ENCODE peak calls at places on chromosomes 4 and X, in seven cellular contexts. V is AG04450, P is fibroblast of lung, T is right lobe of liver, W is NT2/D1, L is adrenal gland, G is HCT116. Y is an unnamed sample.

GRCh38 chr4:48665555-48666186 is 114.4 kb downstream of the FRYL start:
- DNase-seq in V (no peak), P (peak), T (no peak), W (no peak), L (no peak), G (peak), Y (no peak)

GRCh38 chrX:24204331-24204730 is 54.8 kb downstream of the ZFX start:
- DNase-seq in V (no peak), P (peak), T (no peak), W (no peak), L (no peak), G (no peak), Y (no peak)

GRCh38 chr4:133095591-133095990 is 53.5 kb upstream of the PCDH10 start:
- DNase-seq in V (no peak), P (peak), T (no peak), W (no peak), L (no peak), G (no peak), Y (no peak)

GRCh38 chr4:25913851-25914669 is at the start of gene SMIM20:
- DNase-seq in V (peak), P (peak), T (peak), W (peak), L (peak), G (peak), Y (peak)

GRCh38 chrX:23908219-23909003 is 605 bp downstream of the CXorf58 start:
- DNase-seq in V (no peak), P (no peak), T (no peak), W (no peak), L (no peak), G (no peak), Y (peak)

GRCh38 chr4:121140712-121141111 is 23.4 kb downstream of the TNIP3 start:
- DNase-seq in V (no peak), P (peak), T (no peak), W (no peak), L (no peak), G (no peak), Y (no peak)

GRCh38 chr4:136810626-136811025 is 721.7 kb downstream of the PCDH18 start:
- DNase-seq in V (no peak), P (peak), T (no peak), W (no peak), L (no peak), G (no peak), Y (no peak)

GRCh38 chr4:140609548-140610425 is 41.0 kb upstream of the UCP1 start:
- DNase-seq in V (peak), P (peak), T (no peak), W (no peak), L (no peak), G (peak), Y (peak)

GRCh38 chr4:79227896-79228295 is 98.0 kb downstream of the NAA11 start:
- DNase-seq in V (no peak), P (no peak), T (no peak), W (no peak), L (no peak), G (no peak), Y (no peak)

GRCh38 chr4:72076562-72076961 is 44.8 kb downstream of the NPFFR2 start:
- DNase-seq in V (no peak), P (peak), T (no peak), W (no peak), L (no peak), G (no peak), Y (no peak)

GRCh38 chrX:9907645-9908387 is 59.3 kb upstream of the CLDN34 start:
- DNase-seq in V (peak), P (peak), T (no peak), W (no peak), L (no peak), G (no peak), Y (no peak)

GRCh38 chr4:168811207-168811606 is 198.8 kb downstream of the CBR4 start:
- DNase-seq in V (no peak), P (peak), T (no peak), W (no peak), L (no peak), G (no peak), Y (no peak)

GRCh38 chr4:123127218-123127617 is 204.8 kb upstream of the NUDT6 start:
- DNase-seq in V (no peak), P (peak), T (no peak), W (no peak), L (no peak), G (no peak), Y (no peak)

GRCh38 chr4:81786063-81786763 is 314.5 kb upstream of the RASGEF1B start:
- DNase-seq in V (no peak), P (no peak), T (no peak), W (no peak), L (peak), G (no peak), Y (no peak)

GRCh38 chrX:40176256-40176978 is 78.7 kb upstream of the BCOR start:
- DNase-seq in V (no peak), P (peak), T (peak), W (no peak), L (peak), G (no peak), Y (peak)

GRCh38 chr4:42646013-42646784 is 10.7 kb downstream of the ATP8A1 start:
- DNase-seq in V (no peak), P (no peak), T (no peak), W (no peak), L (peak), G (no peak), Y (no peak)

GRCh38 chrX:152641996-152642395 is 4.3 kb downstream of the GABRQ start:
- DNase-seq in V (no peak), P (no peak), T (no peak), W (no peak), L (no peak), G (no peak), Y (peak)

GRCh38 chr4:145278341-145279121 is 98.1 kb upstream of the OTUD4 start:
- DNase-seq in V (no peak), P (peak), T (no peak), W (no peak), L (no peak), G (no peak), Y (no peak)

GRCh38 chrX:35015627-35016026 is 73.0 kb downstream of the FAM47B start:
- DNase-seq in V (no peak), P (no peak), T (no peak), W (no peak), L (no peak), G (no peak), Y (no peak)

GRCh38 chrX:41259516-41259915 is 74.4 kb upstream of the DDX3X start:
- DNase-seq in V (no peak), P (peak), T (no peak), W (no peak), L (no peak), G (no peak), Y (no peak)

GRCh38 chr4:166421556-166422156 is 548.6 kb downstream of the TLL1 start:
- DNase-seq in V (no peak), P (peak), T (no peak), W (no peak), L (no peak), G (no peak), Y (no peak)

GRCh38 chr4:19455850-19456602 is 795.7 kb upstream of the SLIT2 start:
- DNase-seq in V (no peak), P (no peak), T (no peak), W (no peak), L (no peak), G (peak), Y (no peak)

GRCh38 chr4:2074588-2074987 is 15.5 kb downstream of the NAT8L start:
- DNase-seq in V (no peak), P (no peak), T (no peak), W (no peak), L (no peak), G (no peak), Y (no peak)

GRCh38 chrX:44828008-44828605 is 15.7 kb upstream of the DUSP21 start:
- DNase-seq in V (peak), P (peak), T (no peak), W (no peak), L (peak), G (peak), Y (no peak)

GRCh38 chr4:105894570-105895323 is 524 bp upstream of the NPNT start:
- DNase-seq in V (no peak), P (peak), T (no peak), W (no peak), L (no peak), G (peak), Y (no peak)

GRCh38 chr4:165493359-165493758 is 114.6 kb downstream of the CPE start:
- DNase-seq in V (no peak), P (peak), T (peak), W (peak), L (peak), G (peak), Y (peak)

GRCh38 chr4:109207060-109207459 is 95.4 kb downstream of the COL25A1 start:
- DNase-seq in V (peak), P (peak), T (no peak), W (no peak), L (no peak), G (no peak), Y (no peak)

GRCh38 chrX:9227276-9227675 is 193.3 kb upstream of the FAM9B start:
- DNase-seq in V (no peak), P (peak), T (no peak), W (no peak), L (no peak), G (no peak), Y (no peak)

GRCh38 chr4:52368895-52369294 is 290.2 kb downstream of the USP46 start:
- DNase-seq in V (no peak), P (no peak), T (no peak), W (no peak), L (no peak), G (no peak), Y (peak)

GRCh38 chr4:74262522-74262921 is 45.7 kb upstream of the EPGN start:
- DNase-seq in V (no peak), P (no peak), T (no peak), W (no peak), L (no peak), G (no peak), Y (no peak)

GRCh38 chr4:81580346-81581013 is 108.8 kb upstream of the RASGEF1B start:
- DNase-seq in V (no peak), P (no peak), T (no peak), W (no peak), L (no peak), G (no peak), Y (no peak)

GRCh38 chrX:119734897-119735339 is 23.5 kb upstream of the SOWAHD start:
- DNase-seq in V (no peak), P (no peak), T (peak), W (no peak), L (peak), G (no peak), Y (no peak)

GRCh38 chr4:186840771-186841301 is 117.2 kb upstream of the FAT1 start:
- DNase-seq in V (no peak), P (no peak), T (no peak), W (no peak), L (no peak), G (peak), Y (no peak)

GRCh38 chr4:122635205-122635604 is 14.3 kb upstream of the IL21 start:
- DNase-seq in V (no peak), P (no peak), T (no peak), W (no peak), L (no peak), G (no peak), Y (no peak)

GRCh38 chrX:134752558-134752957 is 94.3 kb upstream of the PLAC1 start:
- DNase-seq in V (no peak), P (no peak), T (no peak), W (no peak), L (no peak), G (no peak), Y (peak)

GRCh38 chr4:126358041-126358440 is 1043.3 kb downstream of the FAT4 start:
- DNase-seq in V (no peak), P (no peak), T (no peak), W (no peak), L (no peak), G (no peak), Y (no peak)

GRCh38 chrX:18291006-18291545 is 63.4 kb downstream of the SCML2 start:
- DNase-seq in V (peak), P (peak), T (no peak), W (no peak), L (peak), G (no peak), Y (no peak)

DNA sequence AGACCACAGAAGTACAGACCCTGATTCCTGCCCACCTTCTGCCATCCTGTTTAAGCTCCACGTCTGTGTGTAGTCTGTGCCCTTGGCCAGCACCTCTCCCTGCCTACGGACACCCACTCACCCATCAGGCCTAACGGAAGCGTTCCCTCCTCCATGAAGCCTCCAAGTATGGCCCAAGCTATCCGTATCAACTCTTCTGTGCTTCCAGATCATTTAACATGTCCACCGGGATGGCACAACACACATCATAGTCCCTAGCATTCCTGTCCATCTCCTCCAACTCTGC is 11.7 kb downstream of the WDR1 start:
- DNase-seq in V (no peak), P (no peak), T (no peak), W (no peak), L (no peak), G (no peak), Y (no peak)
- H3K4me3 ChIP-seq in V (peak), P (no peak), T (no peak), W (no peak), L (no peak), G (no peak), Y (no peak)

GRCh38 chr4:174521800-174522182 is 497 bp downstream of the HPGD start:
- DNase-seq in V (no peak), P (no peak), T (no peak), W (no peak), L (no peak), G (no peak), Y (no peak)
- H3K4me3 ChIP-seq in V (peak), P (peak), T (peak), W (peak), L (peak), G (peak), Y (no peak)

GRCh38 chr4:95049838-95050237 is 292.1 kb downstream of the BMPR1B start:
- DNase-seq in V (no peak), P (peak), T (no peak), W (no peak), L (no peak), G (no peak), Y (no peak)

GRCh38 chr4:95050980-95051688 is 293.4 kb downstream of the BMPR1B start:
- DNase-seq in V (no peak), P (peak), T (no peak), W (no peak), L (no peak), G (no peak), Y (no peak)

GRCh38 chr4:95048296-95048695 is 290.5 kb downstream of the BMPR1B start:
- DNase-seq in V (no peak), P (peak), T (no peak), W (no peak), L (no peak), G (no peak), Y (no peak)

DNA sequence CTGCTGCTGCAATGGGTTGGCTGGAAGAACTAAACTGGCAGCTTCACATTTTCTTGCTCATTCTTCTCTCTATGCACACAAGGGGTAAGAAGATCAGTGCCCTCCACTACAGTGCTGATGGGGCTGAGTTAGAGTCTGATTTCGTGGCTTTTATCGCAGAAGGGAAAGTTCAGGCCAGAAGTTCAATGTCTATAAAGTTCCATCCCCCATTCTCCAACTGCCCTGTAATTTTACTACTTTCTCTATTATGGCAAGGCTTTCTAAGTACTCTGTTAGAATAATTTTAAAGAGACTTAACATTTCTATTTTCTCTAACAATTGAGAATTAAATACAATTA is 293.9 kb downstream of the BMPR1B start:
- DNase-seq in V (no peak), P (no peak), T (no peak), W (no peak), L (no peak), G (no peak), Y (no peak)
- H3K4me3 ChIP-seq in V (no peak), P (no peak), T (no peak), W (no peak), L (peak), G (no peak), Y (no peak)

GRCh38 chr4:37421614-37422013 is 177.1 kb downstream of the NWD2 start:
- DNase-seq in V (no peak), P (no peak), T (no peak), W (no peak), L (no peak), G (no peak), Y (no peak)

DNA sequence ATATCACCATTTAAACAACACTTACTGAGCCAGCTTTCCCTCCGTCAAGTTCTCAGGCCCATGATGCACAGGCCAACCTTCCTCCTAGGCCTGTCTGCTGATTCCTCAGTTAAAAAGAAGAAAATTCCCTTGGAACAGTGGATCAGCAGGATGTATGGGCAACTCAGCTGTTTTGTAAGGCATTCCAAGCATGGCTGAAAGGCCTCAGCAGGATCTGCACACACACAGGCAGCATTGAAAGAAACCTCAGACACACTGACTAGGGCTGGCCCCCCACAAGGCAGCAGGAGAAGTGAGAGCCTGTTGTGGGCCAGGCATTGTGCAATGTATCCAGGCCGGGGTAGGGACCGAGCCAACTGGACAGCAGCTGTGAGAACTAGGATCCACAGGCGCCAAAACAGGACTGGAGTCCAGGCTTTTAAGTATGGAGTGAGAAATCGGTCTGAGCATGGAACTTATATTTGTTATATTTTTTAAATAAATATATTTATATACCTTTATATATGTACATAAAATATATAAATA is 171.4 kb downstream of the NWD2 start:
- DNase-seq in V (no peak), P (no peak), T (peak), W (no peak), L (no peak), G (no peak), Y (no peak)
- H3K4me3 ChIP-seq in V (no peak), P (no peak), T (no peak), W (no peak), L (no peak), G (no peak), Y (no peak)

DNA sequence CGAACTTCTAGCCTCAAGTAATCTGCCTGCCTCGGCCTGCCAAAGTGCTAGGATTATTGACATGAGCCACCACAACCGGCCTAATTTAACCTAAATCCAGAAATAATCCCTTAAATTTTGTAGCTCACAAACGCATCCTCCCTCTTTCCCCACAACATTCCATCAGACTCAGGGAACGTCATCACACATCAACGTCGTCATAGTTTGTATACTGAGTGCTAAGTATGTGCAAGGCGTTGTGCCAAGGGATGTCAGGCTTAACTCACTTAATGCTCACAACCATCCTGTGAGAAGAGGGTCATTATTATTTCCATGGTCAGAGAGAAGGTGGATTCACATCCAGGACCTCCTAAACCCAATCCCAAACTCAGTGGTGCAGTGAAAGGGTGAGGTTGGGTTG is 9.6 kb upstream of the GSX2 start:
- DNase-seq in V (no peak), P (no peak), T (no peak), W (no peak), L (no peak), G (no peak), Y (no peak)
- H3K4me3 ChIP-seq in V (no peak), P (no peak), T (peak), W (no peak), L (no peak), G (no peak), Y (peak)

Y was measured in Karpas-422.